ENCODE peak calls at places on chromosomes 1 and 21, in six cellular contexts. A is HCT116, S is GM23248, K is SK-N-SH, D is neural progenitor cell, F is PC-3. L is an unnamed sample.

GRCh38 chr1:1894354-1895049 is 3.6 kb upstream of the GNB1 start:
- DNase-seq in A (no peak), S (no peak), K (no peak), D (peak; percentile 2), F (no peak), L (no peak)

GRCh38 chr1:25829046-25829445 is 9.3 kb downstream of the MTFR1L start:
- DNase-seq in A (no peak), S (no peak), K (no peak), D (no peak), F (no peak), L (no peak)

GRCh38 chr1:70043806-70044205 is 161.6 kb downstream of the LRRC40 start:
- DNase-seq in A (no peak), S (peak; percentile 63), K (no peak), D (no peak), F (peak; percentile 60), L (no peak)

GRCh38 chr1:3746784-3747521 is 5.3 kb upstream of the CCDC27 start:
- DNase-seq in A (no peak), S (peak; percentile 79), K (peak; percentile 100), D (peak; percentile 90), F (peak; percentile 92), L (peak; percentile 70)

GRCh38 chr21:21463456-21463855 is 465.2 kb downstream of the NCAM2 start:
- DNase-seq in A (no peak), S (no peak), K (no peak), D (no peak), F (no peak), L (peak; percentile 10)

GRCh38 chr1:217078010-217078704 is 354.9 kb upstream of the ESRRG start:
- DNase-seq in A (no peak), S (no peak), K (no peak), D (peak; percentile 24), F (peak; percentile 66), L (no peak)

GRCh38 chr1:185108324-185108723 is 48.4 kb downstream of the TRMT1L start:
- DNase-seq in A (no peak), S (peak; percentile 46), K (no peak), D (no peak), F (no peak), L (no peak)

GRCh38 chr1:203353486-203353885 is 2.6 kb upstream of the FMOD start:
- DNase-seq in A (no peak), S (no peak), K (no peak), D (no peak), F (no peak), L (no peak)

GRCh38 chr21:14630556-14631069 is 84.5 kb upstream of the SAMSN1 start:
- DNase-seq in A (no peak), S (no peak), K (no peak), D (no peak), F (peak; percentile 21), L (no peak)

GRCh38 chr1:41482906-41483895 is 1.3 kb downstream of the EDN2 start:
- DNase-seq in A (no peak), S (no peak), K (peak; percentile 73), D (no peak), F (peak; percentile 30), L (peak; percentile 23)

DNA sequence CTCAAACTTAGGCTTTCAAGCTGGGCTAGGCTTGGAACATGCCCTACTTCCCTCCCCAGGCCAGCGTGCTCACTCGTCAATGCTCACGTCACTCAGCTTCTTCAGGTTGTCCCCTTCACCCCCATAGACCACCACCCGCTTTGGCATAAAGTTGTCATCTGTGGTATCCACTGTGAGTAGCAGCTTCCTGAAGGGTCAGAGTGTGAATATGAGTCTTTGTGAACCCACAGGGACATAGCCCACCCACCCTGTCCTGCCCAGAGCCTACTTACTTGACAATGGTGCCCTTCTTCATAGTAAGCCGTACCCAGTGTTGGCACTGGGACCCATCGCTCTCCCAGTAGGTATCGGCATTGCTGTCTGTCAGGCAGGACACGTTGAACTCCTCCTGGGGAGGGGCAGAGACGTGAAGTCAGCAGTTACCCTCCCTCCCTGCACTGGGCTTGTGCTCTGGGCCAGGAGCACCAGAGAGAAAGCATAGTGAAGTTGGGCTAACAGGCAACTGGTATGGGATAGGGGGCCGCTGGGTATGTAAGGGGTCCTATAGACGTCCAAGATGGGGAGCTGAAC is 1.7 kb downstream of the HECTD3 start:
- DNase-seq in A (no peak), S (no peak), K (no peak), D (no peak), F (no peak), L (no peak)
- H3K9ac ChIP-seq in A (no peak overlapping the region), S (no peak overlapping the region), K (no peak overlapping the region), D (no peak overlapping the region), F (no peak overlapping the region), L (no peak overlapping the region)

GRCh38 chr1:38028671-38029070 is 16.1 kb downstream of the UTP11 start:
- DNase-seq in A (no peak), S (no peak), K (peak; percentile 61), D (no peak), F (no peak), L (peak; percentile 27)
- TF ChIP-seq EZH2phosphoT487 in A (no peak), S (no peak), K (no peak), D (no peak), F (no peak), L (no peak)

GRCh38 chr1:229623838-229624237 is 2.1 kb downstream of the TAF5L start:
- DNase-seq in A (no peak), S (no peak), K (no peak), D (no peak), F (no peak), L (no peak)
- H3K9ac ChIP-seq in A (no peak overlapping the region), S (no peak overlapping the region), K (no peak overlapping the region), D (no peak overlapping the region), F (no peak overlapping the region), L (no peak overlapping the region)

GRCh38 chr1:226677121-226678020 is 61.7 kb downstream of the ITPKB start:
- DNase-seq in A (no peak), S (peak; percentile 97), K (no peak), D (no peak), F (peak; percentile 99), L (peak; percentile 62)
- TF ChIP-seq EZH2phosphoT487 in A (no peak), S (no peak), K (no peak), D (no peak), F (no peak), L (no peak)

L was measured in MM.1S.